ENCODE peak calls at places on chromosomes 16 and 17, in ten cellular contexts. W, K, J, U, T, X, P, O, F and L are unnamed samples.

GRCh38 chr16:87203060-87203656 is 114.0 kb downstream of the C16orf95 start:
- DNase-seq in K (peak; percentile 77), F (peak; percentile 57), J (peak; percentile 60), U (no peak), P (no peak), T (no peak), X (no peak), O (peak; percentile 76), W (no peak), L (no peak)

GRCh38 chr17:81870155-81870977 is 771 bp downstream of the ARHGDIA start:
- DNase-seq in J (no peak), T (peak; percentile 49), W (peak; percentile 91), K (peak; percentile 48), O (peak; percentile 74), P (peak; percentile 71), U (peak; percentile 90), X (peak; percentile 48), F (no peak), L (no peak)

GRCh38 chr17:30982855-30983254 is 12.0 kb downstream of the RNF135 start:
- DNase-seq in U (no peak), J (no peak), W (no peak), T (no peak), F (no peak), X (no peak), K (no peak), O (no peak), P (no peak), L (no peak)

GRCh38 chr17:71337903-71338302 is 782.9 kb upstream of the SOX9 start:
- DNase-seq in J (no peak), P (no peak), T (no peak), F (no peak), W (no peak), X (no peak), O (no peak), K (no peak), U (no peak), L (no peak)

GRCh38 chr17:55783684-55784245 is 32.9 kb downstream of the PCTP start:
- DNase-seq in K (peak; percentile 6), X (peak; percentile 47), J (no peak), T (peak; percentile 36), F (peak; percentile 58), U (peak; percentile 96), W (no peak), P (no peak), O (no peak), L (peak; percentile 95)

GRCh38 chr16:78566397-78567073 is 467.1 kb downstream of the WWOX start:
- DNase-seq in J (no peak), X (no peak), T (no peak), W (no peak), F (no peak), O (no peak), P (no peak), U (no peak), K (no peak), L (no peak)

GRCh38 chr17:70041575-70041974 is 33.5 kb upstream of the KCNJ16 start:
- DNase-seq in U (no peak), W (no peak), J (no peak), K (peak; percentile 91), O (no peak), X (no peak), P (no peak), F (no peak), T (no peak), L (no peak)

GRCh38 chr17:4263282-4264215 is at the start of gene ANKFY1:
- DNase-seq in F (peak; percentile 91), X (peak; percentile 95), U (peak; percentile 99), O (peak; percentile 97), W (peak; percentile 99), P (peak; percentile 92), J (peak; percentile 95), T (peak; percentile 96), K (peak; percentile 97), L (peak; percentile 98)

GRCh38 chr16:67280090-67281015 is 1.0 kb downstream of the PLEKHG4 start:
- DNase-seq in X (no peak), K (no peak), J (no peak), P (no peak), U (no peak), W (peak; percentile 69), T (no peak), O (no peak), F (no peak), L (no peak)

GRCh38 chr16:67277294-67277998 is 1.9 kb upstream of the PLEKHG4 start:
- DNase-seq in F (peak; percentile 28), O (peak; percentile 65), K (peak; percentile 87), T (no peak), X (peak; percentile 67), W (no peak), J (no peak), U (no peak), P (no peak), L (no peak)

GRCh38 chr16:67277999-67278772 is 1.1 kb upstream of the PLEKHG4 start:
- DNase-seq in X (no peak), U (no peak), F (no peak), P (no peak), K (peak; percentile 69), T (no peak), J (no peak), O (peak; percentile 35), W (peak; percentile 54), L (no peak)

GRCh38 chr16:67278773-67279295 is 498 bp upstream of the PLEKHG4 start:
- DNase-seq in F (no peak), W (no peak), U (no peak), O (peak; percentile 73), K (no peak), P (peak; percentile 39), J (peak; percentile 76), T (peak; percentile 28), X (no peak), L (no peak)

DNA sequence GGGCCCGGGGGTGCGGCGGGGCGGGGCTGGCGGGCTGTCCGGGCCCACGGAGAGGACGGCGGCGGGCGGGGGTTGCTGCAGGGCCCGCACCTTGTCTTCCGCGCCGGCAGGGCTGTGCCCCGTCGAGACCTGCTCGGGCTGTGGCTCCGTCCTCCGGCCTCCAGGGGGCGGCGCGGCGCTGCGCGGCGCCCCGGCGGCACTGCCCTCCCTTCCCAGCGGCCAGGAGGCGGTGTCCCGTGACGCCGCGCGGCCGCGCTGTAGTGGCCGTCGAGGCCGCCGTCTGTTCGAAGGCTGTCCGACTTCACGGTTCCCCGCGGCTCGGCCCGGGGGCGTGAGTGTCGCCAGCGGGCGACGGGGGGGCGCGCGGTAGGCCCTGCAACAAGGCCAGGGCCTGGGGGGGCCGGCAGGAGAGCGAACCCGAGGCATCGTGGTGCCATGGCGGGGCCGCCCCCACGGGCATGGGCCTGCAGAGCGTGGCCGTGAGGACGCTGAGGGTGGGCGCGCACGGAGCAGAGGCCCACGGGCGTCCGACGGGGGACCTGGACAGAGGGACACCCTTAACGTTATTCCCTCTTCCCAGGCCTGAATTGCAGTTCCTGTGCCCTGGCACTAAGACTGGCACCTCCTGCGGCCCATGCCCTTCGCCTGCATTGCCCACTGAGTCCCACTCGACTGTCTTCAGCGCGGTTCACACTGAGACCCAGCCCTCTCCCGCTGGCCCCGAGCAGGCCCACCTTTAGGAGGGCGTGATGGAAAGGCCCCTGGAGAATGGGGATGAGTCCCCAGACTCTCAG is at the start of gene PLEKHG4:
- DNase-seq in X (peak; percentile 54), F (peak; percentile 37), W (peak; percentile 96), J (peak; percentile 99), O (peak; percentile 93), U (peak; percentile 94), P (peak; percentile 61), T (peak; percentile 79), K (peak; percentile 71), L (no peak)
- TF ChIP-seq POLR2A in X (peak; percentile 46), F (no peak), W (no peak), J (no peak), O (peak; percentile 47), U (no peak), P (no peak), T (no peak), K (no peak), L (no peak)

DNA sequence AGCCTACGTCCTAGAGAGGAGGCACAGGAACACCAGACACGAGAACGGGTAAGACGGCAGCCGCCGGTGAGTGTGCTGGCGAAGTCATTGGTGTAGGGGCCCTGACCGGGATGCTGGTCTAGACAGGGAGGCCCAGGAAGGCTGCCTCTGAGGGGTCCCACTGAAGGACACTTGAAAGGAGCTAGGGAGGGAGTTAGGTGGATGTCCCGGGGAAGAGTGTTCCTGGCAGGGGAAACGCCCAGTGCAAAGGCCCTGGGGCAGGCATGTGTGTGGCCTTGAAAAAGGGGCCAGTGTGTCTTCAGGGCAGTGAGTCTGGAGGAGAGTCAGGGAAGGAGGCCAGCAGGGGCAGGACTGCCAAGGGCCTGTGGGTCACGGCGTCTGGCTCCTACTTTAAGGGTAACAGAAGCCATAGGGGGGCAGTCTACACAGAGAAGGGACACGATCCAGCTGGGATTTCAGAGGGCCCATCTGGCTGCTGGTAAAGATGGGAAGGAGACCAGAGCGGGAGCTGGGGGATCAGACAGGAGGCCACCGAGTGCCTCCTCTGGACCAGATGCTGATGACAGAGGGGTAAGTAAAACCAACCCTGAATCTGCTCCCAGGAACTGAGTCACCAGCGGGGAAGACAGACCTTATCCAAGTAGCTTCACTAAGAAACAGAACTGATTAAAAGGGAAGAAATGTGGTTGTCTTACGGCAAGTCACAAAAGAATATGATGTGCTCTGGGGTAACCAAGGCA is 115.9 kb downstream of the LITAF start:
- DNase-seq in F (no peak), W (no peak), T (no peak), J (no peak), O (no peak), U (no peak), P (no peak), X (no peak), K (no peak), L (no peak)
- TF ChIP-seq POLR2A in F (no peak), W (no peak), T (no peak), J (no peak), O (no peak), U (no peak), P (no peak), X (no peak), K (no peak), L (no peak)

GRCh38 chr16:19488213-19488640 is 33.7 kb downstream of the GDE1 start:
- DNase-seq in W (no peak), K (no peak), U (peak; percentile 71), X (no peak), J (no peak), O (peak; percentile 87), P (no peak), T (no peak), F (no peak), L (no peak)
- TF ChIP-seq POLR2A in W (no peak), K (no peak), U (no peak), X (no peak), J (no peak), O (peak; percentile 83), P (no peak), T (no peak), F (no peak), L (no peak)

GRCh38 chr17:44199553-44200477 is at the start of gene ATXN7L3:
- DNase-seq in W (peak; percentile 99), K (peak; percentile 98), O (peak; percentile 100), J (peak; percentile 99), P (peak; percentile 100), F (peak; percentile 98), T (peak; percentile 100), U (peak; percentile 100), X (peak; percentile 100), L (peak; percentile 100)

GRCh38 chr17:44200478-44201155 is 933 bp upstream of the ATXN7L3 start:
- DNase-seq in K (peak; percentile 35), W (no peak), P (no peak), X (no peak), O (no peak), T (no peak), J (no peak), U (no peak), F (no peak), L (no peak)

GRCh38 chr17:44198721-44199552 is 747 bp downstream of the ATXN7L3 start:
- DNase-seq in W (peak; percentile 95), P (peak; percentile 60), O (peak; percentile 76), X (peak; percentile 54), T (peak; percentile 61), K (peak; percentile 52), J (peak; percentile 84), U (peak; percentile 92), F (no peak), L (no peak)

GRCh38 chr17:44197980-44198720 is 1.5 kb downstream of the ATXN7L3 start:
- DNase-seq in O (peak; percentile 70), P (peak; percentile 54), F (peak; percentile 51), J (peak; percentile 65), U (no peak), W (peak; percentile 83), X (no peak), T (no peak), K (peak; percentile 30), L (no peak)

DNA sequence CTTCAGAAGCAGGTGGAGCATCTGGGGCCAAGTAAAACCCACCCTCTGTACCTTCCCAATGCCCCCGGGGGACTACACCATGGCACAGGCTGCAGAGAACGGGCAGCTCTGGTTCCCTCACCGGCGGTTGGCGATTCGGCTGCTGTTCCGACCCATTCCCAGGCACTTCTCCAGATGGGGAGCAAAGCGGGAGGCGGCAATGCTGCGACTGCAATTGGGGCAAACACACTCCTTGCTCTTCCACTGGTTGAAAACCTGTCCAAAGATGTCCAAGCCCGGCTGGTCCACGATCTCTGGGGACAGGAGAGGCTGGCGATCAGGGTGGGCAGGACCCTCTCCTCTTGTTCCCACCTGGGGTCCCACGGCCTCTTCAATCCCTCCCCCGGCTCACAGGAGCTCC is 2.6 kb downstream of the ATXN7L3 start:
- DNase-seq in X (no peak), T (no peak), P (no peak), O (no peak), W (no peak), J (no peak), K (no peak), F (no peak), U (no peak), L (no peak)
- TF ChIP-seq POLR2A in X (no peak), T (no peak), P (no peak), O (no peak), W (no peak), J (no peak), K (no peak), F (no peak), U (no peak), L (no peak)